ENCODE peak calls at places on chromosomes 5 and 9, in five cellular contexts. N is kidney, T is neural progenitor cell, V is cardiac muscle cell, Y is gastrocnemius medialis. D is an unnamed sample. For H3K4me1, the result is how much of the 10 kb centered on the place peaks cover.

GRCh38 chr5:174736351-174736721 is 12.0 kb downstream of the MSX2 start:
- DNase-seq in T (no peak), Y (no peak), N (no peak), V (peak), D (no peak)

GRCh38 chr5:5353681-5354080 is 68.8 kb upstream of the ICE1 start:
- DNase-seq in N (no peak), V (no peak), Y (no peak), T (no peak), D (no peak)

GRCh38 chr5:157817928-157818327 is 41.0 kb downstream of the CLINT1 start:
- DNase-seq in Y (no peak), T (no peak), V (no peak), N (no peak), D (no peak)

GRCh38 chr5:65152131-65152530 is 329.6 kb downstream of the ADAMTS6 start:
- DNase-seq in V (no peak), Y (no peak), T (no peak), N (no peak), D (no peak)

GRCh38 chr9:98890256-98890655 is 53.5 kb upstream of the COL15A1 start:
- DNase-seq in N (no peak), V (no peak), Y (no peak), T (no peak), D (peak)

GRCh38 chr9:113594484-113595299 is 131.2 kb downstream of the RGS3 start:
- DNase-seq in V (no peak), T (no peak), Y (no peak), N (peak), D (peak)

GRCh38 chr5:87340716-87341115 is 72.0 kb downstream of the CCNH start:
- DNase-seq in Y (no peak), N (no peak), V (peak), T (no peak), D (no peak)

GRCh38 chr9:37026085-37026935 is 7.8 kb downstream of the PAX5 start:
- DNase-seq in V (no peak), N (peak), Y (no peak), T (peak), D (no peak)

GRCh38 chr9:27280858-27281257 is 16.1 kb downstream of the EQTN start:
- DNase-seq in T (no peak), Y (no peak), V (peak), N (no peak), D (peak)

GRCh38 chr5:131533844-131534243 is 101.2 kb downstream of the RAPGEF6 start:
- DNase-seq in N (no peak), T (no peak), V (no peak), Y (no peak), D (no peak)

GRCh38 chr9:135130266-135130976 is 43.0 kb downstream of the OLFM1 start:
- DNase-seq in T (no peak), Y (no peak), V (no peak), N (no peak), D (peak)

GRCh38 chr5:25754895-25755294 is 1110.1 kb upstream of the CDH10 start:
- DNase-seq in V (no peak), T (peak), Y (no peak), N (no peak), D (no peak)

GRCh38 chr5:132103969-132104391 is 30.4 kb downstream of the CSF2 start:
- DNase-seq in Y (no peak), T (no peak), V (no peak), N (no peak), D (no peak)

GRCh38 chr5:56668996-56669395 is 146.4 kb upstream of the MAP3K1 start:
- DNase-seq in T (no peak), N (no peak), Y (no peak), V (no peak), D (no peak)

GRCh38 chr9:114280636-114281315 is 42.1 kb upstream of the ORM1 start:
- DNase-seq in Y (no peak), N (peak), T (no peak), V (peak), D (peak)

GRCh38 chr9:125601986-125602385 is 105.0 kb downstream of the MAPKAP1 start:
- DNase-seq in Y (no peak), V (no peak), N (no peak), T (no peak), D (no peak)

GRCh38 chr9:30575218-30575617 is 1809.2 kb upstream of the ACO1 start:
- DNase-seq in N (peak), Y (no peak), V (no peak), T (no peak), D (peak)

GRCh38 chr9:29966247-29966646 is 2393.0 kb upstream of the C9orf72 start:
- DNase-seq in T (no peak), N (no peak), V (no peak), Y (no peak), D (no peak)

GRCh38 chr9:90770927-90771326 is 30.7 kb upstream of the SYK start:
- DNase-seq in T (no peak), V (no peak), N (no peak), Y (no peak), D (no peak)

GRCh38 chr9:111287127-111287526 is 42.9 kb downstream of the OR2K2 start:
- DNase-seq in N (no peak), Y (no peak), V (peak), T (peak), D (no peak)

GRCh38 chr9:98075332-98075805 is 18.8 kb downstream of the NANS start:
- DNase-seq in N (no peak), T (no peak), V (peak), Y (no peak), D (no peak)

GRCh38 chr5:60811105-60811504 is 33.0 kb downstream of the ELOVL7 start:
- DNase-seq in V (no peak), T (no peak), Y (no peak), N (no peak), D (no peak)

GRCh38 chr5:60814498-60814897 is 29.6 kb downstream of the ELOVL7 start:
- DNase-seq in V (no peak), T (no peak), N (no peak), Y (no peak), D (no peak)

GRCh38 chr5:60810438-60811085 is 33.5 kb downstream of the ELOVL7 start:
- DNase-seq in Y (no peak), N (no peak), T (no peak), V (peak), D (no peak)

GRCh38 chr5:60810036-60810435 is 34.0 kb downstream of the ELOVL7 start:
- DNase-seq in T (no peak), V (no peak), N (no peak), Y (no peak), D (no peak)

DNA sequence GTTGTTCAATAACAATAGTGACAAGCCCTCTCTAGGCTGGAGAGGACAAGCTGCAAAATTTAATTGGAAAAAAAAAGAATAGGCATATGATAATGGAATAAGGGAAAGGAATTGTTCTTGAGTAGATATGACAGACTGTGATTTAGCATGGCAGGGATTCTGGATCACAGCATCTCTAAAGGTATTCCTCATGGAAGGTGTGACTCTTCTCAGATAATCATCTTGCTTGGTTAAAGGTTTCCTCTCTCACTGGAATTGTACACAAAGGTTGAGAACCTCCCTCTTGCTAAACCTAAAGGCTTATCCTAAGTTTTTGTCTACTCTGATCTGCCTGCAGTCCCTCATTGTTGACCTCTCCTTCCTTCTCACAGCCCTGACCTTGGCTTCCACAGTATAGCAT is 31.6 kb downstream of the ELOVL7 start:
- DNase-seq in N (no peak), Y (no peak), T (no peak), V (no peak), D (no peak)
- H3K4me1 ChIP-seq in N (under half), Y (under half), T (under half), V (under half), D (under half)

GRCh38 chr9:107737610-107737986 is 248.0 kb upstream of the KLF4 start:
- DNase-seq in N (no peak), T (no peak), V (no peak), Y (no peak), D (no peak)

GRCh38 chr9:107735821-107736220 is 246.3 kb upstream of the KLF4 start:
- DNase-seq in Y (no peak), T (no peak), V (no peak), N (no peak), D (no peak)

GRCh38 chr9:107733530-107733907 is 243.9 kb upstream of the KLF4 start:
- DNase-seq in Y (peak), N (peak), T (no peak), V (peak), D (peak)

GRCh38 chr9:107732781-107733529 is 243.4 kb upstream of the KLF4 start:
- DNase-seq in V (peak), Y (peak), N (no peak), T (no peak), D (peak)

GRCh38 chr9:107734231-107735014 is 244.9 kb upstream of the KLF4 start:
- DNase-seq in T (no peak), V (peak), Y (no peak), N (peak), D (peak)
- H3K27ac ChIP-seq in T (no peak), V (no peak), Y (peak), N (no peak), D (peak)

DNA sequence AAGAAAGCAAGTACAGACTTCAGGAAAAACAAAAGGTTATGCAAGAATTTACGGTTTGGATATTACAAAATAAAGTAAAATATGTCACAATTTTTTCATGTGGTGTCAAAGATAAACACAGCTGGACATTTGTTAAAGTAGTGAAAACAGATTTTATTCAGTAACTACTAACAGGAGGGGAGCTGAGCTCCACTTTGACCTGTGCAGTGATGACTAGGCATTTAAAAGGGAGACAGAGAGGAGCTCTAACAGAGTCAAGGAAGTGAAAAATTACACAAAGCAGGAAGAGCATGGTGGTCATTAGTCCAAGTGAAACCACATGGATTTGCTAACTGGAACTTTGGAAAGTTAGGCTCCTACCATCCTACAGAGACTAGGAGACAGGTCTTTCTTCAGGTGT is 263.6 kb upstream of the PCSK5 start:
- DNase-seq in T (no peak), V (no peak), N (no peak), Y (no peak), D (no peak)
- H3K4me3 ChIP-seq in T (no peak), V (no peak), N (no peak), Y (no peak), D (no peak)

GRCh38 chr5:139638736-139639618 is 9.2 kb upstream of the CXXC5 start:
- DNase-seq in V (no peak), N (peak), Y (no peak), T (peak), D (no peak)
- H3K4me1 ChIP-seq in V (under half), N (half or more), Y (half or more), T (half or more), D (under half)

DNA sequence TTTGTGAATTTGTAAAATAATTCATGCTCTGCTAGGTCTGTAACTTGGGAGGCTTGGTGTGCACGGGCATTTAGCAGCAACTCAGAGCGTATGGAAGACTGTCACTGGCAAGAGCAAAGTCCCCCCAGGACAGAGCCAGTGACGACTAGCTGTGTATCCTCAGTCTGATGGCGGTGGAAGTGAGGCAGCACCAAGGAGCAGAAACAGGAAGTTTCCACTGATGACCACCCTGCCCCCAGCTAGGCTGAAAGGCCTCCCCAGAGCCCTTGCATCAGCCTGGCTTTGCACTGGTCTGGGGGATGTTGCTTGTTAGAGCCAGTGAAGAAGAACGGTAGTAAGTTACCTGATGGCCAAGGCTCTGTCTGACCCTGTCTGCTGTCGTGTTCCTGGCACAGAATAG is 66.8 kb upstream of the ABL1 start:
- DNase-seq in V (peak), T (no peak), Y (no peak), N (no peak), D (no peak)
- H3K27ac ChIP-seq in V (peak), T (peak), Y (no peak), N (no peak), D (no peak)

DNA sequence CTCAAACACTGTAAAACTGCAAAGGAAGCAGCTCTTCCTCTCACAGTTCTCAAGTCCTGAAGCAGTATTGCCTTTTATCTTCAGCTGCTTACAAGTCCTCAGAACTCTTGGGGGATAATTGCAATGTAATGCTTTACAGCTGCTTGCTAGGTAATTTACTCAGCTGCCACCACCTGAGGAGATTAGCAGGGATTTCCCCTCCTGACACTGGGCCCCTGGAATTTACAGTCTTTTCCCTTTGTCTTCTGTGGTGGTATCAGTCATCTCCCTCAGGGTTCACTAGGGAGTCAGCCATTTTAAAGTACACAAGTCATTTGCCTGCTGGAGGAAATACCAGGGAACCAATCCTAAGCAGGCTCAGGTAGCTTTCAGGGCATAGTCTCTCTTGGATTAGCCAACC is 754.3 kb upstream of the GRAMD2B start:
- DNase-seq in Y (no peak), N (no peak), V (no peak), T (peak), D (no peak)
- H3K4me3 ChIP-seq in Y (no peak), N (no peak), V (no peak), T (peak), D (no peak)

DNA sequence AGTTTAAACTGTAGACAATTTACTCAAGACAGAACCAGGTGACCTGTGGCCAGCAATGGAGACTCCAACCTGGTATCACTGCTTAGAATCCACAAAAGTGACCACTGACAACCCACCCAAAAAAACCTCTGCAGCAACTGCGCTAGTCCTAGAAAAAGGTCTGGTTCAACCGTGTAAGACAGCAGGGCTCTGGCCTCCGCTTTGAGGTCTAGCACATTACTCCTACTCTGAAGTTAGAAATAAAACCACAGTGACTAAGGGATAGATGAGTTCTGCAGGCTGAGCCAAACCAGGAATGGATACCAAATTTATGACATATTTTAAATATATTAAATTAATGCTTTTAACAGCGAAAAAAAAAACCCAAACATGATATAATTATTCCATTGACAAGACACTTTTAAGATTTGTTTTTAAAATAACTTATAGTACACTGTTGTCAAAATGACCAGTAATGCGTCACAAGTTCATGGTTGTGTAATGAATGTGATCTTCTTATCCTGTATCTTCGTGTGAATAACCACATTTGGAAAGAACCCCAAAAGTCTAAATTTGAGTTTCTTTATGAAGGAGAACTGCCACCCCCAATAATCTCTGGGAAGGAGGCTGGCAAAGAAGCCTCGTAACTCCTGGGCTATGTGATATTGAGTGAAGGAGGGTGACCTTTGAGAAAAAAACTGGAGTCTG is 101.9 kb upstream of the SLC44A1 start:
- DNase-seq in N (no peak), T (no peak), V (peak), Y (no peak), D (no peak)
- H3K4me1 ChIP-seq in N (under half), T (under half), V (under half), Y (under half), D (under half)

DNA sequence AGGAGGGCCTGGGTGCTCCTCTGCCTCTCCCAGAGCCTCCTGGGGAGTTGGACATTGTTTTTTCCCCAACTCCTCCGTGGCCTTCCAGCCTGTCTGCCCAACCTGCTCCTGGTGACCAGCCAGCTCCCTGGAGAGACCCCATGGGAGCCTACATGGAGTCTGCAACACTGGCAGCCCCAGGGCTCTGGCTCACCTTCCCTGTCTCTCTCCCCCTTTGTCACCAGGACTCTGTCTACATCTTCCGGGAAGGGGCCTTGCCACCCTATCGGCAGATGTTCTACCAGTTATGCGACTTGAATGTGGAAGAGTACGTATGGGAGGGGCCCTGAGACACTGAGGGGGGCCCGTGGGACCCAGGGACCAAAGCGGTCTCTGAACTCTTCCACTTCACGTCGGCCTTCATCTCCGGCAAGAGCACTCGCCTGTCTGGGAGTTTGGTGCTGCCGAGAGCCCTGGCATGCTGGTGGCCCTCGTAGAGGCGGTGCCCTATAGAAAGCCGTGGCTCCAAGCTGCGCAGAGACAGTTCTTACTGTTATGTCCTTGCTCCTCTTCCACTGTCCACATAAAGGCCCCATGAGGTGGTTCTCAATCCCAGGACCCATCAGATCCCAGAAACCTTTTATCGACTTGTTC is 5.9 kb upstream of the CEL start:
- DNase-seq in N (peak), V (no peak), T (no peak), Y (no peak), D (no peak)
- H3K27ac ChIP-seq in N (no peak), V (no peak), T (no peak), Y (no peak), D (no peak)

DNA sequence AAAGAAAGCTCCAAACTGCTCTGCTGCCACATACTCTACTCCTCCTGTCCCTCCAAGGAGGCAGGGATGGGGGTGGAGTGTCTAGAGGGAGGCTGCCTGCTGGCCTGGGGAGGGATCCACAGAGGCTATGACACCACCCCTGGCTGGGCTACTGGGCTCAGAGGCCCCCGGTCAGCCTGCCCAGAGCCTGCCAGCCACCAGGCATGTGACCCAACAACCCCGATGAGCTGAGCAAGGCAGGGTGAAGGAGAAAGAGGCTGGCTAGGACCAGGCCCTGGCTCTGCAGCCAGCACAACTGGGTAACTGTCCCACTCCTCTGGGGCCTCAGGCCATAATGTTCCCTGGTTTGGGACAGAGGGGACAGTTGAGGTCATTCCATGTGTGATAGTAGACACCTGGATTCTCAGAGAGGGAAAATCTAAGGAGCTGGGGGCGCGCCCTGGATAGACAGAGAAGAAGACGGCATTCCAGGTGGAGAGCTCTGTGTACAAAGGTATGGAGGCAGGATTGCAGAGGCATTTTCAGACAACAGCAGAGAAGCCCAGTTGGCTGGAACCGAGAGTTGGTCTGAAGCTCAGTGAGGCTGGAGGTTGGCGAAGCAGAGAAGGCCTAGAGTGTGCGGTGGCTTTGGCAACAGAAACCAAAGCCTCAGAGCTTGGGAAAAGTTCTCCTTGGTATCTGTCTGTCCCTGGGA is 33.8 kb upstream of the IL17B start:
- DNase-seq in V (no peak), T (no peak), Y (no peak), N (no peak), D (peak)
- H3K4me3 ChIP-seq in V (no peak), T (no peak), Y (no peak), N (no peak), D (no peak)

DNA sequence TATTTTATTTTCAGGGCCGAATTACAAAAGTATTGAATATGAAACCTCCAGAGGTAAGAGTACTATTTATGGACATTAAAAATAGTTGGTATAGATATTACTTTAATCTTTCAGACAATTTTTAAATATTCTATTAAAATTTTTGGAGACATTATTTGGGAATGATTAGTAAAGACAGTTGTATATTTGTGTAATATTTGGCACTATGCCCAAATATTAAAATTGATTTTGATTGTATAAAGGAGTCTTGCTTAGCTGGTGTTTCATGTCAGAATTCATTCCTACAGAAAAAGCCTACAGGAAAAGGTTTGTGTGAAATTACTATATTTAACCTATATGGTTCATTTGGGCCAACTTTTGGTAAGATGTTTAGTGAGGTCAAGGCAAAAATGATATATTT is 5.5 kb downstream of the SMC2 start:
- DNase-seq in N (no peak), Y (no peak), T (no peak), V (no peak), D (no peak)
- H3K4me1 ChIP-seq in N (under half), Y (under half), T (under half), V (under half), D (under half)